ENCODE peak calls at places on chromosomes 4 and X, in nine cellular contexts. One of them, this sample, is unnamed.

GRCh38 chr4:80390178-80390577 is 54.6 kb downstream of the CFAP299 start:
- DNase-seq in CD8-positive, alpha-beta memory T cell: no peak
- DNase-seq in small intestine: no peak
- DNase-seq in esophagus squamous epithelium: no peak
- DNase-seq in GM23248: no peak
- DNase-seq in breast epithelium: no peak
- DNase-seq in CD4-positive, alpha-beta T cell: no peak
- DNase-seq in psoas muscle: no peak
- DNase-seq in heart right ventricle: no peak
- DNase-seq in this sample: no peak

GRCh38 chr4:10063544-10064300 is 42.4 kb upstream of the SLC2A9 start:
- DNase-seq in CD8-positive, alpha-beta memory T cell: no peak
- DNase-seq in small intestine: no peak
- DNase-seq in esophagus squamous epithelium: no peak
- DNase-seq in GM23248: peak
- DNase-seq in breast epithelium: peak
- DNase-seq in CD4-positive, alpha-beta T cell: no peak
- DNase-seq in psoas muscle: peak
- DNase-seq in heart right ventricle: peak
- DNase-seq in this sample: peak

GRCh38 chrX:47958943-47959342 is 44.8 kb downstream of the ZNF182 start:
- DNase-seq in CD8-positive, alpha-beta memory T cell: no peak
- DNase-seq in small intestine: peak
- DNase-seq in esophagus squamous epithelium: no peak
- DNase-seq in GM23248: peak
- DNase-seq in breast epithelium: no peak
- DNase-seq in CD4-positive, alpha-beta T cell: peak
- DNase-seq in psoas muscle: no peak
- DNase-seq in heart right ventricle: no peak
- DNase-seq in this sample: no peak

GRCh38 chrX:141278306-141278705 is 36.0 kb upstream of the SPANXC start:
- DNase-seq in CD8-positive, alpha-beta memory T cell: no peak
- DNase-seq in small intestine: no peak
- DNase-seq in esophagus squamous epithelium: no peak
- DNase-seq in GM23248: peak
- DNase-seq in breast epithelium: no peak
- DNase-seq in CD4-positive, alpha-beta T cell: no peak
- DNase-seq in psoas muscle: no peak
- DNase-seq in heart right ventricle: no peak
- DNase-seq in this sample: peak

GRCh38 chr4:90137545-90137944 is 10.4 kb downstream of the CCSER1 start:
- DNase-seq in CD8-positive, alpha-beta memory T cell: no peak
- DNase-seq in small intestine: no peak
- DNase-seq in esophagus squamous epithelium: no peak
- DNase-seq in GM23248: no peak
- DNase-seq in breast epithelium: no peak
- DNase-seq in CD4-positive, alpha-beta T cell: no peak
- DNase-seq in psoas muscle: no peak
- DNase-seq in heart right ventricle: no peak
- DNase-seq in this sample: no peak

GRCh38 chr4:135184715-135185114 is 983.1 kb upstream of the PABPC4L start:
- DNase-seq in CD8-positive, alpha-beta memory T cell: no peak
- DNase-seq in small intestine: no peak
- DNase-seq in esophagus squamous epithelium: no peak
- DNase-seq in GM23248: no peak
- DNase-seq in breast epithelium: no peak
- DNase-seq in CD4-positive, alpha-beta T cell: no peak
- DNase-seq in psoas muscle: no peak
- DNase-seq in heart right ventricle: no peak
- DNase-seq in this sample: no peak

GRCh38 chr4:81214518-81215218 is 354 bp downstream of the PRKG2 start:
- DNase-seq in CD8-positive, alpha-beta memory T cell: no peak
- DNase-seq in small intestine: peak
- DNase-seq in esophagus squamous epithelium: no peak
- DNase-seq in GM23248: peak
- DNase-seq in breast epithelium: no peak
- DNase-seq in CD4-positive, alpha-beta T cell: no peak
- DNase-seq in psoas muscle: no peak
- DNase-seq in heart right ventricle: peak
- DNase-seq in this sample: no peak

GRCh38 chrX:92213781-92214180 is 434.6 kb downstream of the PCDH11X start:
- DNase-seq in CD8-positive, alpha-beta memory T cell: no peak
- DNase-seq in small intestine: no peak
- DNase-seq in esophagus squamous epithelium: no peak
- DNase-seq in GM23248: no peak
- DNase-seq in breast epithelium: no peak
- DNase-seq in CD4-positive, alpha-beta T cell: no peak
- DNase-seq in psoas muscle: no peak
- DNase-seq in heart right ventricle: no peak
- DNase-seq in this sample: no peak

GRCh38 chr4:179437962-179438361 is 1995.7 kb upstream of the AGA start:
- DNase-seq in CD8-positive, alpha-beta memory T cell: no peak
- DNase-seq in small intestine: no peak
- DNase-seq in esophagus squamous epithelium: no peak
- DNase-seq in GM23248: no peak
- DNase-seq in breast epithelium: no peak
- DNase-seq in CD4-positive, alpha-beta T cell: no peak
- DNase-seq in psoas muscle: no peak
- DNase-seq in heart right ventricle: no peak
- DNase-seq in this sample: no peak

GRCh38 chrX:40154853-40155616 is 57.3 kb upstream of the BCOR start:
- DNase-seq in CD8-positive, alpha-beta memory T cell: no peak
- DNase-seq in small intestine: peak
- DNase-seq in esophagus squamous epithelium: no peak
- DNase-seq in GM23248: peak
- DNase-seq in breast epithelium: no peak
- DNase-seq in CD4-positive, alpha-beta T cell: no peak
- DNase-seq in psoas muscle: peak
- DNase-seq in heart right ventricle: peak
- DNase-seq in this sample: peak

GRCh38 chr4:42570221-42570620 is 86.7 kb downstream of the ATP8A1 start:
- DNase-seq in CD8-positive, alpha-beta memory T cell: no peak
- DNase-seq in small intestine: no peak
- DNase-seq in esophagus squamous epithelium: no peak
- DNase-seq in GM23248: no peak
- DNase-seq in breast epithelium: peak
- DNase-seq in CD4-positive, alpha-beta T cell: no peak
- DNase-seq in psoas muscle: peak
- DNase-seq in heart right ventricle: peak
- DNase-seq in this sample: peak

GRCh38 chr4:42566835-42567234 is 90.1 kb downstream of the ATP8A1 start:
- DNase-seq in CD8-positive, alpha-beta memory T cell: no peak
- DNase-seq in small intestine: no peak
- DNase-seq in esophagus squamous epithelium: no peak
- DNase-seq in GM23248: peak
- DNase-seq in breast epithelium: no peak
- DNase-seq in CD4-positive, alpha-beta T cell: no peak
- DNase-seq in psoas muscle: no peak
- DNase-seq in heart right ventricle: no peak
- DNase-seq in this sample: no peak

GRCh38 chr4:42573249-42573648 is 83.7 kb downstream of the ATP8A1 start:
- DNase-seq in CD8-positive, alpha-beta memory T cell: no peak
- DNase-seq in small intestine: no peak
- DNase-seq in esophagus squamous epithelium: no peak
- DNase-seq in GM23248: no peak
- DNase-seq in breast epithelium: no peak
- DNase-seq in CD4-positive, alpha-beta T cell: no peak
- DNase-seq in psoas muscle: no peak
- DNase-seq in heart right ventricle: no peak
- DNase-seq in this sample: no peak

GRCh38 chr4:42568610-42569207 is 88.2 kb downstream of the ATP8A1 start:
- DNase-seq in CD8-positive, alpha-beta memory T cell: peak
- DNase-seq in small intestine: peak
- DNase-seq in esophagus squamous epithelium: no peak
- DNase-seq in GM23248: peak
- DNase-seq in breast epithelium: peak
- DNase-seq in CD4-positive, alpha-beta T cell: peak
- DNase-seq in psoas muscle: peak
- DNase-seq in heart right ventricle: no peak
- DNase-seq in this sample: peak
- H3K27ac ChIP-seq in CD8-positive, alpha-beta memory T cell: no peak
- H3K27ac ChIP-seq in small intestine: no peak
- H3K27ac ChIP-seq in esophagus squamous epithelium: no peak
- H3K27ac ChIP-seq in GM23248: no peak
- H3K27ac ChIP-seq in breast epithelium: no peak
- H3K27ac ChIP-seq in CD4-positive, alpha-beta T cell: no peak
- H3K27ac ChIP-seq in psoas muscle: no peak
- H3K27ac ChIP-seq in heart right ventricle: no peak
- H3K27ac ChIP-seq in this sample: peak

DNA sequence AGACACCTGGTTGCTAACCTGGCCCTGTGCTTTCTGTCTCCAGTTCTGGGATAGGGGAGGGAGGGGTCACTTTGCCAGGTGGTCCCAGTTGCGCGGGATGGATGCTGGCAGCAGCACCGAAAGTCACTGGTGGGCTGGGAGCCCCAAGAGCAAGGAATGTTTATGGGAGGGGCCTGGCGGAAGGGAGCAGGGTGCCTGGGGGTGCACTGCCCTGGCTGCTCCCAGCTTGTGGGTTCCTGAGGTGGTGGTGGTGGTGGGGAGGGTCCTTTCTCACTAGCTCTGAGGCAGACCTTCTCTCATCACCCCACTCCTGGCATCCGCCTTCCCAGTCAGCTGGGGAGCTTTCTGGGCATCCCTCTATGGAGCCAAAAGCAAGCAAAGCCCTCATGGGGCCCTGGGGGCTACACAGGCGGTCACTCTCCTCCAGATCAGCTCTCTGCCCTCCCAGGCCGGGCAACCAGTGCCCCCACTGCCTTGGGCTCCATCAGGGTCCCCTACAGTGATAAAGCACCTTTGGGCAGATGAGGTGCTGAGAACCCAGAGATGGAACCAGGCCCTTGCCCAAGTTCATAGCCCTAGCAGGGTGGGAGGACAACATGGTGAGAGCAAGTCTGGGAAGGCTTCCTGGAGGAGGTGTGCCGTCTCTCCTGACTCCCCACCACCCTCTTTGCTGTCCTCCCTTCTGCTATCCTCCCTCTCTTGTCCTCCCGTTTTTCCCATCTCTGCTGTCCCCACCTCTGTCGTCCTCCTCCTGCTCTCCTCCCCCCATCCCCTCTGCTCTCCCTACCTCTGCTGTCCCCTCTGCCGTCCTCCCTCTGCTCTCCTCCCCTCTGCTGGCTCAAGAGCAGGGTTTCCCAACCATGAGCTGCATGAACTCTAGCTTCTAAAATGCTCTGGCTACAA is 16.0 kb downstream of the FGFR3 start:
- DNase-seq in CD8-positive, alpha-beta memory T cell: no peak
- DNase-seq in small intestine: no peak
- DNase-seq in esophagus squamous epithelium: no peak
- DNase-seq in GM23248: no peak
- DNase-seq in breast epithelium: no peak
- DNase-seq in CD4-positive, alpha-beta T cell: no peak
- DNase-seq in psoas muscle: peak
- DNase-seq in heart right ventricle: no peak
- DNase-seq in this sample: no peak
- H3K27ac ChIP-seq in CD8-positive, alpha-beta memory T cell: no peak
- H3K27ac ChIP-seq in small intestine: no peak
- H3K27ac ChIP-seq in esophagus squamous epithelium: no peak
- H3K27ac ChIP-seq in GM23248: no peak
- H3K27ac ChIP-seq in breast epithelium: no peak
- H3K27ac ChIP-seq in CD4-positive, alpha-beta T cell: no peak
- H3K27ac ChIP-seq in psoas muscle: no peak
- H3K27ac ChIP-seq in heart right ventricle: no peak
- H3K27ac ChIP-seq in this sample: no peak

GRCh38 chr4:147731611-147732515 is at the start of gene ARHGAP10:
- DNase-seq in CD8-positive, alpha-beta memory T cell: peak
- DNase-seq in small intestine: peak
- DNase-seq in esophagus squamous epithelium: no peak
- DNase-seq in GM23248: peak
- DNase-seq in breast epithelium: peak
- DNase-seq in CD4-positive, alpha-beta T cell: peak
- DNase-seq in psoas muscle: peak
- DNase-seq in heart right ventricle: peak
- DNase-seq in this sample: peak
- H3K27ac ChIP-seq in CD8-positive, alpha-beta memory T cell: peak
- H3K27ac ChIP-seq in small intestine: peak
- H3K27ac ChIP-seq in esophagus squamous epithelium: peak
- H3K27ac ChIP-seq in GM23248: peak
- H3K27ac ChIP-seq in breast epithelium: peak
- H3K27ac ChIP-seq in CD4-positive, alpha-beta T cell: no peak
- H3K27ac ChIP-seq in psoas muscle: peak
- H3K27ac ChIP-seq in heart right ventricle: peak
- H3K27ac ChIP-seq in this sample: peak

DNA sequence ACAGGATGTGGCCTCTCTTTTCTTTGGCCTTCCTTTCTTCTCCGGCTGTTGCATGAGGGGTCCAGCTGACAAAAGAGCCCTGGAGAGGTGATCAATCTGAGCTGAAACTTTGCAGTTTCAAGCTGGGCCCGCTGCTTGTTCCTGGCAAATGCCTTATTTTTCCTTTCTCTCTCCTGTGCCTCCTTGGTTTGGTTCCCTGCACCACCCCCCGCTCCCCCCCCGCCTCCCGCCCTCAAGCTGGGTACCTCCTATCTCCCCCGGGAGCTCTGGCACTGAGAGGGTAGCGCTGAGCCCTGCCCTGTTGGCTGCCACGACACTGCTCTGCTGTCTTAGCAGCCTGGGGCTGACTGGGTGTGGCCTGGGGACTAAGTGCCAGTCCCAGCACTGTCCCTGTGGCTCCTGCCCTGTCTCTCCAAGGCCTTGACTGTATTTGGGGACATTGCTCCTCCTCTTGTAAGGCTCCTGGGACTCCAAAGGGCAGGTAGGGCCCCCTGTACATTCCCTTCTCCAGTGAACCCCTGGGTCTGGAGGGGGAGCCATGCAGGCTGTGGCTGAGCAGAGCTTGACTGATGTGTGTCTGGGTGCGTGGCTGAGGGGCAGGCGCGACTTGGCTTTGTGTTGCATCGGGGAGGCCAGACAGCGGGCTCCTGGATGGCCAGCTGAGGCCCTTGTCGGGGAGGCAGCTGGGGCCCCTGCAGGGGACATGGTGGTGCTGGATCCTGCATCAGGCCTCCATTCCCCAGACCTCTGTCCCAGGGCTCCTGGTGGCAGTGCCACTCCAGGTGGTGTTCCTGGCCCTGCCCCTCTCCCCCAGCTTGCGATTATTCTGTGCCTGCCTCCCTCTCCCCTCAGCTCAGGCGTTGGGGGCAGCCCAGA is 1.1 kb downstream of the PLXNA3 start:
- DNase-seq in CD8-positive, alpha-beta memory T cell: no peak
- DNase-seq in small intestine: peak
- DNase-seq in esophagus squamous epithelium: no peak
- DNase-seq in GM23248: peak
- DNase-seq in breast epithelium: no peak
- DNase-seq in CD4-positive, alpha-beta T cell: no peak
- DNase-seq in psoas muscle: no peak
- DNase-seq in heart right ventricle: peak
- DNase-seq in this sample: no peak
- H3K27ac ChIP-seq in CD8-positive, alpha-beta memory T cell: peak
- H3K27ac ChIP-seq in small intestine: no peak
- H3K27ac ChIP-seq in esophagus squamous epithelium: peak
- H3K27ac ChIP-seq in GM23248: peak
- H3K27ac ChIP-seq in breast epithelium: peak
- H3K27ac ChIP-seq in CD4-positive, alpha-beta T cell: no peak
- H3K27ac ChIP-seq in psoas muscle: no peak
- H3K27ac ChIP-seq in heart right ventricle: peak
- H3K27ac ChIP-seq in this sample: peak

This sample was measured in substantia nigra.